ENCODE peak calls at places on chromosome 1, in nine cellular contexts. D is suprapubic skin, O is A549, P is tibial nerve, K is HCT116, Q is adrenal gland, W is breast epithelium, J is right lobe of liver, U is H1. I is an unnamed sample.

GRCh38 chr1:182674346-182675246 is 9.8 kb downstream of the RGS8 start:
- DNase-seq in J (no peak), W (no peak), D (no peak), Q (no peak), U (no peak), P (no peak), K (no peak), O (no peak), I (no peak)

GRCh38 chr1:25871086-25871703 is 4.3 kb downstream of the PAQR7 start:
- DNase-seq in Q (peak; percentile 41), U (no peak), W (no peak), K (no peak), D (no peak), O (no peak), P (no peak), J (no peak), I (no peak)

GRCh38 chr1:178501705-178502329 is 5.1 kb upstream of the CLEC20A start:
- DNase-seq in P (peak; percentile 37), K (peak; percentile 48), W (peak; percentile 67), U (peak; percentile 96), J (peak; percentile 77), Q (peak; percentile 78), D (no peak), O (peak; percentile 80), I (no peak)

GRCh38 chr1:163540727-163541126 is 219.0 kb downstream of the NUF2 start:
- DNase-seq in P (no peak), U (no peak), W (no peak), K (no peak), J (no peak), Q (no peak), O (no peak), D (no peak), I (no peak)

GRCh38 chr1:45327644-45328515 is 1.2 kb downstream of the HPDL start:
- DNase-seq in J (no peak), U (peak; percentile 65), K (no peak), D (peak; percentile 53), O (no peak), Q (no peak), W (no peak), P (no peak), I (no peak)

GRCh38 chr1:203754455-203754864 is 10.5 kb upstream of the LAX1 start:
- DNase-seq in O (no peak), K (no peak), U (no peak), D (no peak), W (no peak), P (no peak), Q (no peak), J (no peak), I (no peak)

GRCh38 chr1:166300767-166301166 is 134.0 kb upstream of the FAM78B start:
- DNase-seq in W (no peak), U (no peak), P (no peak), K (no peak), J (no peak), O (no peak), D (no peak), Q (no peak), I (no peak)

GRCh38 chr1:195898924-195899323 is 709.3 kb downstream of the KCNT2 start:
- DNase-seq in P (no peak), D (no peak), O (no peak), U (no peak), Q (no peak), J (no peak), W (no peak), K (no peak), I (no peak)

GRCh38 chr1:185556551-185556950 is 177.6 kb upstream of the HMCN1 start:
- DNase-seq in Q (no peak), P (no peak), U (no peak), O (no peak), W (no peak), J (no peak), K (no peak), D (no peak), I (no peak)

GRCh38 chr1:159826436-159827101 is at the start of gene SLAMF8:
- DNase-seq in D (no peak), Q (peak; percentile 50), O (no peak), P (no peak), K (no peak), W (no peak), U (no peak), J (no peak), I (no peak)

GRCh38 chr1:15770313-15770962 is 11.8 kb downstream of the FBLIM1 start:
- DNase-seq in D (no peak), K (no peak), P (no peak), J (no peak), W (no peak), Q (no peak), O (no peak), U (no peak), I (no peak)

GRCh38 chr1:160838876-160839275 is 23.8 kb downstream of the CD244 start:
- DNase-seq in Q (no peak), J (no peak), W (no peak), U (no peak), O (no peak), K (no peak), P (no peak), D (no peak), I (no peak)

GRCh38 chr1:222068937-222069336 is 327.0 kb upstream of the DUSP10 start:
- DNase-seq in W (no peak), O (no peak), K (no peak), J (no peak), P (no peak), D (no peak), Q (no peak), U (no peak), I (no peak)

GRCh38 chr1:166910396-166910994 is 34.4 kb upstream of the TADA1 start:
- DNase-seq in O (peak; percentile 84), U (peak; percentile 56), D (no peak), K (peak; percentile 96), J (no peak), P (no peak), Q (peak; percentile 83), W (no peak), I (no peak)

GRCh38 chr1:115164484-115164883 is 75.2 kb upstream of the TSPAN2 start:
- DNase-seq in Q (peak; percentile 77), U (no peak), D (no peak), P (no peak), O (no peak), J (no peak), K (no peak), W (no peak), I (peak; percentile 32)

GRCh38 chr1:38138498-38139233 is 92.1 kb upstream of the POU3F1 start:
- DNase-seq in P (peak; percentile 37), J (peak; percentile 62), Q (peak; percentile 86), O (peak; percentile 31), U (no peak), D (no peak), W (peak; percentile 77), K (peak; percentile 43), I (no peak)
- TF ChIP-seq CTCF in P (peak; percentile 71), J (no peak), Q (no peak), O (no peak), U (no peak), D (no peak), W (no peak), K (no peak), I (no peak)

GRCh38 chr1:144551543-144552424 is 40.9 kb upstream of the PPIAL4F start:
- DNase-seq in P (peak; percentile 43), K (peak; percentile 82), U (peak; percentile 88), Q (peak; percentile 32), W (peak; percentile 87), J (peak; percentile 56), D (peak; percentile 94), O (peak; percentile 81), I (no peak)
- TF ChIP-seq POLR2A in P (peak; percentile 76), K (peak; percentile 100), U (peak; percentile 98), Q (peak; percentile 63), W (peak; percentile 63), J (peak; percentile 80), D (no peak), O (peak; percentile 90), I (peak; percentile 40)

GRCh38 chr1:11364170-11364569 is 91.2 kb downstream of the UBIAD1 start:
- DNase-seq in D (no peak), W (no peak), P (no peak), J (no peak), Q (no peak), K (peak; percentile 19), O (no peak), U (no peak), I (no peak)
- TF ChIP-seq CTCF in D (no peak), W (no peak), P (no peak), J (peak; percentile 60), Q (no peak), K (peak; percentile 61), O (peak; percentile 27), U (peak; percentile 59), I (no peak)

GRCh38 chr1:111450185-111450584 is 921 bp downstream of the ATP5PB start:
- DNase-seq in U (no peak), J (no peak), D (no peak), K (no peak), P (no peak), W (no peak), O (no peak), Q (no peak), I (no peak)

GRCh38 chr1:111446967-111447892 is 1.8 kb downstream of the WDR77 start:
- DNase-seq in O (no peak), P (no peak), Q (no peak), U (no peak), W (no peak), J (no peak), K (no peak), D (no peak), I (no peak)

GRCh38 chr1:111448918-111449702 is at the start of the genes ATP5PB and WDR77:
- DNase-seq in U (peak; percentile 83), J (peak; percentile 95), O (peak; percentile 88), W (peak; percentile 93), P (peak; percentile 90), D (peak; percentile 97), Q (peak; percentile 97), K (peak; percentile 98), I (no peak)

GRCh38 chr1:111448482-111448917 is 556 bp downstream of the WDR77 start:
- DNase-seq in D (no peak), W (no peak), J (no peak), O (peak; percentile 19), Q (peak; percentile 9), K (no peak), P (no peak), U (no peak), I (peak; percentile 90)

GRCh38 chr1:111449703-111450017 is 396 bp downstream of the ATP5PB start:
- DNase-seq in P (no peak), K (no peak), W (no peak), O (no peak), D (no peak), U (no peak), J (no peak), Q (no peak), I (no peak)
- TF ChIP-seq POLR2A in P (no peak), K (no peak), W (no peak), O (no peak), D (no peak), U (no peak), J (no peak), Q (no peak), I (no peak)

I was measured in vagina.